ENCODE peak calls at places on chromosomes 13 and 19, in five cellular contexts. H is NCI-H1105 treated with DMSO at 0.1 percent for 48 hours; L is iris pigment epithelial cell; G is NCI-H446 treated with DMSO at 0.1 percent for 48 hours; I is activated T-cell treated with anti-CD3 and anti-CD28 coated beads, Interleukin-2, amount 50 U/mL, for 48 hours. C is an unnamed sample.

GRCh38 chr13:54958781-54959180 is 1930.2 kb downstream of the OLFM4 start:
- DNase-seq in L (no peak), G (no peak), I (no peak), H (no peak), C (no peak)

GRCh38 chr19:35120898-35121297 is 5.3 kb downstream of the FXYD3 start:
- DNase-seq in L (no peak), I (no peak), H (no peak), G (no peak), C (no peak)

GRCh38 chr19:6232567-6232966 is 47.2 kb downstream of the MLLT1 start:
- DNase-seq in H (no peak), G (no peak), L (peak), I (no peak), C (no peak)

GRCh38 chr13:44313674-44314073 is 60.0 kb upstream of the SERP2 start:
- DNase-seq in I (no peak), L (peak), G (peak), H (no peak), C (peak)

GRCh38 chr19:345320-345879 is 804 bp upstream of the MIER2 start:
- DNase-seq in I (no peak), L (no peak), G (no peak), H (no peak), C (no peak)

GRCh38 chr19:48379058-48379457 is 12.3 kb downstream of the KDELR1 start:
- DNase-seq in G (no peak), H (no peak), L (no peak), I (no peak), C (no peak)

GRCh38 chr19:4172861-4173473 is 9.4 kb downstream of the SIRT6 start:
- DNase-seq in H (peak), L (peak), I (peak), G (no peak), C (peak)

GRCh38 chr13:32164622-32165268 is 133.2 kb downstream of the FRY start:
- DNase-seq in I (peak), G (peak), L (peak), H (peak), C (peak)

GRCh38 chr19:14577885-14578427 is 4.9 kb upstream of the CLEC17A start:
- DNase-seq in I (no peak), G (no peak), L (no peak), H (no peak), C (no peak)

GRCh38 chr19:40668991-40669614 is 21.3 kb downstream of the NUMBL start:
- DNase-seq in L (no peak), I (no peak), G (no peak), H (no peak), C (no peak)

GRCh38 chr19:16714702-16715294 is 4.8 kb upstream of the NWD1 start:
- DNase-seq in L (peak), H (peak), G (peak), I (peak), C (peak)

GRCh38 chr19:6273701-6274601 is 5.8 kb downstream of the MLLT1 start:
- DNase-seq in L (peak), G (peak), H (no peak), I (no peak), C (no peak)

GRCh38 chr19:5772416-5772815 is 12.1 kb downstream of the PRR22 start:
- DNase-seq in I (no peak), L (no peak), H (no peak), G (no peak), C (no peak)

GRCh38 chr13:21576424-21576823 is 27.5 kb downstream of the MICU2 start:
- DNase-seq in I (no peak), G (no peak), L (peak), H (no peak), C (peak)

GRCh38 chr19:36807029-36807428 is 31.2 kb downstream of the ZNF790 start:
- DNase-seq in G (no peak), H (no peak), L (no peak), I (no peak), C (no peak)

GRCh38 chr13:40665061-40665753 is 1.2 kb downstream of the FOXO1 start:
- DNase-seq in G (no peak), H (no peak), I (peak), L (no peak), C (peak)

GRCh38 chr13:75079226-75079625 is 402.7 kb downstream of the TBC1D4 start:
- DNase-seq in H (no peak), G (no peak), L (peak), I (no peak), C (no peak)

GRCh38 chr19:55345818-55346724 is 6.4 kb downstream of the KMT5C start:
- DNase-seq in G (no peak), H (no peak), L (no peak), I (no peak), C (peak)

GRCh38 chr13:47337781-47338507 is 441.1 kb upstream of the HTR2A start:
- DNase-seq in I (no peak), G (no peak), H (no peak), L (peak), C (peak)

GRCh38 chr19:40585677-40586422 is 9.2 kb downstream of the SHKBP1 start:
- DNase-seq in L (peak), G (no peak), H (no peak), I (no peak), C (no peak)

GRCh38 chr19:43804443-43804842 is 2.2 kb upstream of the LYPD5 start:
- DNase-seq in H (no peak), I (no peak), L (no peak), G (no peak), C (no peak)

C was measured in SJCRH30.